ENCODE peak calls at places on chromosome 5, in five cellular contexts. N is DMS53; W is cerebellum; O is activated CD4-positive, CD25-positive, alpha-beta regulatory T cell treated with anti-CD3 and anti-CD28 coated beads, Interleukin-2, amount 50 U/mL, for 16 hours; D is activated CD4-positive, alpha-beta T cell treated with anti-CD3 and anti-CD28 coated beads for 48 hours. M is an unnamed sample.

GRCh38 chr5:91311697-91312501 is 71.2 kb downstream of the ARRDC3 start:
- DNase-seq in N (peak), W (peak), O (peak), D (peak), M (peak)

GRCh38 chr5:156230887-156231286 is 96.1 kb upstream of the SGCD start:
- DNase-seq in N (no peak), W (no peak), O (no peak), D (no peak), M (no peak)

GRCh38 chr5:74851026-74851425 is 15.2 kb downstream of the FAM169A start:
- DNase-seq in N (no peak), W (no peak), O (no peak), D (no peak), M (no peak)

GRCh38 chr5:15459200-15459599 is 40.8 kb upstream of the FBXL7 start:
- DNase-seq in N (no peak), W (no peak), O (no peak), D (no peak), M (no peak)

GRCh38 chr5:143054480-143054941 is 284.3 kb downstream of the ARHGAP26 start:
- DNase-seq in N (no peak), W (no peak), O (no peak), D (peak), M (peak)

GRCh38 chr5:6379246-6379645 is 899 bp upstream of the MED10 start:
- DNase-seq in N (no peak), W (no peak), O (no peak), D (no peak), M (no peak)

GRCh38 chr5:142544946-142545652 is 140.8 kb downstream of the FGF1 start:
- DNase-seq in N (no peak), W (no peak), O (no peak), D (no peak), M (no peak)

GRCh38 chr5:65555266-65555665 is 7.7 kb downstream of the CENPK start:
- DNase-seq in N (no peak), W (no peak), O (no peak), D (no peak), M (no peak)

GRCh38 chr5:61275841-61276240 is 56.2 kb upstream of the ZSWIM6 start:
- DNase-seq in N (peak), W (no peak), O (no peak), D (peak), M (peak)

GRCh38 chr5:14816374-14816998 is 55.1 kb downstream of the ANKH start:
- DNase-seq in N (no peak), W (peak), O (no peak), D (no peak), M (no peak)

GRCh38 chr5:95852567-95852966 is 30.0 kb upstream of the GLRX start:
- DNase-seq in N (no peak), W (no peak), O (no peak), D (no peak), M (no peak)

GRCh38 chr5:14186132-14186830 is 43.1 kb downstream of the TRIO start:
- DNase-seq in N (peak), W (no peak), O (no peak), D (no peak), M (no peak)

GRCh38 chr5:169003721-169004481 is 297.0 kb downstream of the SLIT3 start:
- DNase-seq in N (no peak), W (peak), O (no peak), D (no peak), M (peak)

GRCh38 chr5:159965031-159965837 is 43.7 kb upstream of the TTC1 start:
- DNase-seq in N (peak), W (peak), O (no peak), D (peak), M (peak)

GRCh38 chr5:147481857-147482256 is 28.0 kb downstream of the DPYSL3 start:
- DNase-seq in N (peak), W (no peak), O (no peak), D (no peak), M (no peak)

GRCh38 chr5:96516631-96517071 is 83.6 kb upstream of the PCSK1 start:
- DNase-seq in N (peak), W (no peak), O (no peak), D (no peak), M (peak)

GRCh38 chr5:1131726-1132125 is 19.9 kb upstream of the SLC12A7 start:
- DNase-seq in N (no peak), W (no peak), O (no peak), D (no peak), M (no peak)

GRCh38 chr5:127664082-127664481 is 15.2 kb downstream of the CTXN3 start:
- DNase-seq in N (no peak), W (no peak), O (no peak), D (no peak), M (no peak)

GRCh38 chr5:6401410-6401809 is 23.1 kb upstream of the MED10 start:
- DNase-seq in N (no peak), W (no peak), O (no peak), D (no peak), M (no peak)

GRCh38 chr5:74594172-74595040 is 46.1 kb downstream of the ENC1 start:
- DNase-seq in N (no peak), W (no peak), O (no peak), D (no peak), M (peak)

GRCh38 chr5:4855889-4856288 is 284.2 kb upstream of the ADAMTS16 start:
- DNase-seq in N (no peak), W (no peak), O (no peak), D (no peak), M (no peak)

GRCh38 chr5:35851282-35851681 is 5.4 kb upstream of the IL7R start:
- DNase-seq in N (no peak), W (no peak), O (no peak), D (no peak), M (no peak)

GRCh38 chr5:115571441-115571878 is 26.9 kb upstream of the FEM1C start:
- DNase-seq in N (no peak), W (peak), O (no peak), D (no peak), M (peak)

GRCh38 chr5:103862398-103862797 is 299.8 kb upstream of the NUDT12 start:
- DNase-seq in N (no peak), W (no peak), O (no peak), D (no peak), M (no peak)

GRCh38 chr5:66739923-66740322 is 143.7 kb downstream of the MAST4 start:
- DNase-seq in N (no peak), W (no peak), O (no peak), D (no peak), M (no peak)

GRCh38 chr5:14818931-14819790 is 52.4 kb downstream of the ANKH start:
- DNase-seq in N (no peak), W (no peak), O (no peak), D (no peak), M (no peak)

GRCh38 chr5:112338681-112339337 is 80.3 kb downstream of the EPB41L4A start:
- DNase-seq in N (no peak), W (no peak), O (no peak), D (no peak), M (peak)

GRCh38 chr5:90111354-90112070 is 298.0 kb downstream of the CETN3 start:
- DNase-seq in N (no peak), W (no peak), O (no peak), D (no peak), M (no peak)

GRCh38 chr5:62268239-62268638 is 37.8 kb upstream of the KIF2A start:
- DNase-seq in N (peak), W (no peak), O (no peak), D (no peak), M (no peak)

GRCh38 chr5:149792963-149793362 is 62.9 kb downstream of the PPARGC1B start:
- DNase-seq in N (no peak), W (no peak), O (no peak), D (no peak), M (no peak)

GRCh38 chr5:90833753-90834152 is 275.2 kb downstream of the ADGRV1 start:
- DNase-seq in N (no peak), W (no peak), O (no peak), D (no peak), M (no peak)

GRCh38 chr5:109038209-109038840 is 290.6 kb downstream of the FER start:
- DNase-seq in N (no peak), W (no peak), O (no peak), D (no peak), M (no peak)

GRCh38 chr5:21152611-21153010 is 1164.6 kb upstream of the CDH18 start:
- DNase-seq in N (peak), W (no peak), O (no peak), D (no peak), M (no peak)

GRCh38 chr5:75138674-75139073 is 86.3 kb upstream of the GCNT4 start:
- DNase-seq in N (no peak), W (no peak), O (no peak), D (no peak), M (no peak)

GRCh38 chr5:180809403-180810209 is 7.0 kb upstream of the MGAT1 start:
- DNase-seq in N (peak), W (peak), O (peak), D (peak), M (peak)